ENCODE peak calls at places on chromosomes 7 and 10, in seven cellular contexts. P, O, N, T, M, D and C are unnamed samples.
A peak's percentile ranks its signal among the peaks of the same experiment; 100 is the strongest.

GRCh38 chr10:47453435-47454293 is 30.3 kb downstream of the ANXA8 start:
- DNase-seq in P (no peak), O (no peak), N (no peak), T (no peak), M (no peak), D (peak; percentile 58), C (peak; percentile 73)

GRCh38 chr7:157302314-157302711 is 34.5 kb upstream of the DNAJB6 start:
- DNase-seq in P (peak; percentile 75), O (peak; percentile 67), N (peak; percentile 69), T (peak; percentile 41), M (no peak), D (no peak), C (peak; percentile 96)

GRCh38 chr7:11615163-11615562 is 216.8 kb downstream of the THSD7A start:
- DNase-seq in P (no peak), O (no peak), N (no peak), T (no peak), M (no peak), D (no peak), C (no peak)

GRCh38 chr7:101124376-101125056 is 2.4 kb upstream of the SERPINE1 start:
- DNase-seq in P (no peak), O (no peak), N (peak; percentile 48), T (no peak), M (peak; percentile 88), D (no peak), C (no peak)

GRCh38 chr7:18505870-18506460 is 10.4 kb downstream of the HDAC9 start:
- DNase-seq in P (no peak), O (no peak), N (no peak), T (no peak), M (no peak), D (no peak), C (no peak)

GRCh38 chr10:51397695-51398094 is 301.7 kb downstream of the CSTF2T start:
- DNase-seq in P (peak; percentile 74), O (peak; percentile 78), N (no peak), T (no peak), M (peak; percentile 96), D (no peak), C (no peak)

GRCh38 chr10:31262672-31263071 is 56.3 kb upstream of the ZEB1 start:
- DNase-seq in P (no peak), O (no peak), N (no peak), T (no peak), M (no peak), D (no peak), C (no peak)

GRCh38 chr10:60335708-60336107 is 54.0 kb downstream of the ANK3 start:
- DNase-seq in P (no peak), O (no peak), N (no peak), T (peak; percentile 25), M (peak; percentile 27), D (no peak), C (no peak)

GRCh38 chr7:47535704-47536628 is 45.9 kb downstream of the TNS3 start:
- DNase-seq in P (no peak), O (no peak), N (no peak), T (peak; percentile 49), M (no peak), D (no peak), C (no peak)

GRCh38 chr10:61124748-61125147 is 180.8 kb upstream of the RHOBTB1 start:
- DNase-seq in P (no peak), O (no peak), N (no peak), T (no peak), M (no peak), D (no peak), C (no peak)

GRCh38 chr7:2417981-2418481 is 14.6 kb downstream of the CHST12 start:
- DNase-seq in P (no peak), O (no peak), N (no peak), T (no peak), M (no peak), D (no peak), C (no peak)

GRCh38 chr7:149310113-149310836 is 48.3 kb downstream of the ZNF783 start:
- DNase-seq in P (no peak), O (no peak), N (peak; percentile 12), T (peak; percentile 83), M (peak; percentile 69), D (no peak), C (no peak)
- TF ChIP-seq CTCF in P (peak; percentile 66), O (peak; percentile 62), N (peak; percentile 16), T (peak; percentile 71), M (peak; percentile 50), D (peak; percentile 21), C (peak; percentile 61)

GRCh38 chr7:22718911-22719420 is 8.0 kb upstream of the IL6 start:
- DNase-seq in P (no peak), O (no peak), N (no peak), T (no peak), M (no peak), D (no peak), C (no peak)

GRCh38 chr7:22717760-22718159 is 9.2 kb upstream of the IL6 start:
- DNase-seq in P (no peak), O (no peak), N (no peak), T (no peak), M (no peak), D (no peak), C (no peak)

GRCh38 chr7:22720791-22721786 is 5.9 kb upstream of the IL6 start:
- DNase-seq in P (no peak), O (no peak), N (no peak), T (no peak), M (no peak), D (no peak), C (no peak)

GRCh38 chr7:22715969-22716368 is 11.0 kb upstream of the IL6 start:
- DNase-seq in P (no peak), O (no peak), N (no peak), T (no peak), M (no peak), D (no peak), C (no peak)

DNA sequence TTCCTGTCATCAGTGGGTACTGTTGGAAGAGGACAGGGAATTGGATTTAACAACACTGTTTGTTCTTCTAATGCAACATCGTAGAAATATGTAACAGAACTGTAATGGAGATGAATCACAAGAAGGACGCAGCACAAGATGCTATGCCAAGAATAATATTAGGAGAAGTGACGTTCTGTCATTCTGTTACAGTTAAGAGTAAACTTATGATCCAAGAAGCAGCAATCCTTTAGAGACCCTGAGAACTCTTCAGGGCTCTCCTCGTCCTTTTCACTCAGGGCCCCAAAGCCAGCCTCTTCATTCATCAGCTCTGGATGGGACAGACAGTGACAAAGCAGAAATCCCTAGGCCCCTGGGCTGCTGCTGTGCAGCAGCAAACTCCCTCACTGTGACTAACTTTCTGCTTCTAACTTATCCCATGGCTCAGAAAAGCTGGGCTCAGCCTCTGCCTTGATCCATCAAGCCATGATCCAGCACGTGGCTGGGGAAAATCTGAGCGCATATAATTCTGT is 8.7 kb upstream of the IL6 start:
- DNase-seq in P (no peak), O (no peak), N (no peak), T (no peak), M (peak; percentile 91), D (no peak), C (no peak)
- TF ChIP-seq POLR2AphosphoS5 in P (no peak), O (no peak), N (no peak), T (no peak), M (peak; percentile 68), D (no peak), C (no peak)

GRCh38 chr10:13707156-13707881 is 120.6 kb downstream of the PRPF18 start:
- DNase-seq in P (peak; percentile 65), O (peak; percentile 75), N (no peak), T (peak; percentile 87), M (peak; percentile 91), D (no peak), C (peak; percentile 80)
- TF ChIP-seq CTCF in P (no peak), O (no peak), N (no peak), T (no peak), M (no peak), D (no peak), C (no peak)

DNA sequence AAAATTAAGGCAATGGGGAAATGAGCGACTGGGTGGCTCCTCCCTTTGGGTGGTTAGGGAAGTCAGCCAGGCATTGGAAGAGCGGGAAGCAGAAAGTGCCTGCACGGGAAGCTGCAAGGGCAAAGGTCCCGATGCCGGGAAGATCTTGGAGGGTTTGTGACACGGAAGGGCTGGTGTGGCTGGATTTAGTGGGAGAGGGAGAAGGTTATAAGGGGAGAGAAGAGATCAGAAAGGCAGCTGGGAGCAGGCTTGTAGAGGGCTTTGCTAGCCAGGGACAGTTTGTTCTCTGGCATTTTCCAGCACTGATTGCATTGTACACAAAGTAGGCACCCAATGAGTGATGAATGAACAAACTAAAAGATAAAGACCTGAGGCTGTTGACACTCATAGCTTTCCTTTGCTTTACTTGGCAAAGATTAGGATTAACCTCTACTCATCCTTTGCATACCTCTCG is 67.7 kb downstream of the NAMPT start:
- DNase-seq in P (peak; percentile 30), O (peak; percentile 81), N (no peak), T (peak; percentile 5), M (peak; percentile 86), D (peak; percentile 86), C (peak; percentile 82)
- TF ChIP-seq POLR2AphosphoS5 in P (peak; percentile 86), O (peak; percentile 59), N (no peak), T (no peak), M (peak; percentile 85), D (no peak), C (peak; percentile 48)

GRCh38 chr7:69890081-69890369 is 291.8 kb downstream of the AUTS2 start:
- DNase-seq in P (no peak), O (no peak), N (no peak), T (no peak), M (no peak), D (no peak), C (no peak)

GRCh38 chr7:69889338-69890080 is 291.2 kb downstream of the AUTS2 start:
- DNase-seq in P (no peak), O (no peak), N (no peak), T (no peak), M (no peak), D (no peak), C (no peak)

GRCh38 chr7:69893915-69894314 is 295.6 kb downstream of the AUTS2 start:
- DNase-seq in P (no peak), O (no peak), N (no peak), T (peak; percentile 12), M (no peak), D (no peak), C (no peak)

GRCh38 chr7:69896100-69896499 is 297.8 kb downstream of the AUTS2 start:
- DNase-seq in P (no peak), O (no peak), N (no peak), T (no peak), M (no peak), D (no peak), C (no peak)

GRCh38 chr7:69892790-69893189 is 294.5 kb downstream of the AUTS2 start:
- DNase-seq in P (no peak), O (no peak), N (no peak), T (no peak), M (no peak), D (no peak), C (no peak)
- TF ChIP-seq CTCF in P (no peak), O (no peak), N (no peak), T (no peak), M (no peak), D (no peak), C (no peak)

DNA sequence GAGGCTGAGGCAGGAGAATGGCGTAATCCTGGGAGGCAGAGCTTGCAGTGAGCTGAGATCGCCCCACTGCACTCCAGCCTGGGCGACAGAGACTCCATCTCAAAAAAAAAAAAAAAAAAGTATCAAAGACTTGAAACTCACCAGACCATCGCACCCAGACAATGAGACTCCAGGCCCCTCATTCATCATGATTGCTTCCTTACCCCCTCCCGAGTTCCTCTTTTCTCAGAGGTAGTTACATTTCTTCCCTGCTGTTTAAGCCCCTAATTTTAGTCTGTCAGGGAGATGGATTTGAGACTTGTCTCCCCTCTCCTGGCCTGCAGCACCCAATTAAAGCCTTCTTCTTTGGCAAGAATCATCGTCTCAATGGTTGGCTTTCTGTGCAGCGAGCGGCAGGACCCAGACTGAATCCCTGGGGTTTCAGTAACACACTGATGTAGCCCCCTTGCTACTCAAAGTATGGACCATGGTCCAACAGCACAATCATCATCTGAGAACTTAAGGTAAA is 19.4 kb upstream of the TPST1 start:
- DNase-seq in P (no peak), O (no peak), N (no peak), T (no peak), M (no peak), D (no peak), C (no peak)
- TF ChIP-seq POLR2AphosphoS5 in P (no peak), O (no peak), N (no peak), T (no peak), M (no peak), D (no peak), C (no peak)